ENCODE peak calls at places on chromosomes 1 and 21, in five cellular contexts. One of them, this sample, is unnamed.
A peak's percentile ranks its signal among the peaks of the same experiment; 100 is the strongest.

GRCh38 chr1:162616848-162617247 is 15.4 kb upstream of the DDR2 start:
- DNase-seq in stimulated activated CD8-positive, alpha-beta memory T cell treated with anti-CD3 and anti-CD28 coated beads, Interleukin-4, amount 100 ng/mL, for 48 hours: no peak
- DNase-seq in stimulated activated CD4-positive, alpha-beta T cell treated with anti-CD3 and anti-CD28 coated beads, TNF-alpha, amount 100 ng/mL, for 4 hours: no peak
- DNase-seq in D341Med: no peak
- DNase-seq in OCI-LY7: no peak
- DNase-seq in this sample: no peak

GRCh38 chr21:33025106-33025470 is 647 bp upstream of the OLIG2 start:
- DNase-seq in stimulated activated CD8-positive, alpha-beta memory T cell treated with anti-CD3 and anti-CD28 coated beads, Interleukin-4, amount 100 ng/mL, for 48 hours: peak; percentile 35
- DNase-seq in stimulated activated CD4-positive, alpha-beta T cell treated with anti-CD3 and anti-CD28 coated beads, TNF-alpha, amount 100 ng/mL, for 4 hours: no peak
- DNase-seq in D341Med: no peak
- DNase-seq in OCI-LY7: no peak
- DNase-seq in this sample: no peak

GRCh38 chr1:232684331-232685105 is 54.6 kb upstream of the SIPA1L2 start:
- DNase-seq in stimulated activated CD8-positive, alpha-beta memory T cell treated with anti-CD3 and anti-CD28 coated beads, Interleukin-4, amount 100 ng/mL, for 48 hours: no peak
- DNase-seq in stimulated activated CD4-positive, alpha-beta T cell treated with anti-CD3 and anti-CD28 coated beads, TNF-alpha, amount 100 ng/mL, for 4 hours: no peak
- DNase-seq in D341Med: no peak
- DNase-seq in OCI-LY7: no peak
- DNase-seq in this sample: no peak

GRCh38 chr1:245810181-245810727 is 655.5 kb downstream of the KIF26B start:
- DNase-seq in stimulated activated CD8-positive, alpha-beta memory T cell treated with anti-CD3 and anti-CD28 coated beads, Interleukin-4, amount 100 ng/mL, for 48 hours: no peak
- DNase-seq in stimulated activated CD4-positive, alpha-beta T cell treated with anti-CD3 and anti-CD28 coated beads, TNF-alpha, amount 100 ng/mL, for 4 hours: no peak
- DNase-seq in D341Med: peak; percentile 83
- DNase-seq in OCI-LY7: peak; percentile 49
- DNase-seq in this sample: no peak

GRCh38 chr1:174074757-174075156 is 52.6 kb upstream of the RC3H1 start:
- DNase-seq in stimulated activated CD8-positive, alpha-beta memory T cell treated with anti-CD3 and anti-CD28 coated beads, Interleukin-4, amount 100 ng/mL, for 48 hours: no peak
- DNase-seq in stimulated activated CD4-positive, alpha-beta T cell treated with anti-CD3 and anti-CD28 coated beads, TNF-alpha, amount 100 ng/mL, for 4 hours: no peak
- DNase-seq in D341Med: no peak
- DNase-seq in OCI-LY7: peak; percentile 36
- DNase-seq in this sample: no peak

GRCh38 chr21:36052860-36053766 is 7.2 kb downstream of the SETD4 start:
- DNase-seq in stimulated activated CD8-positive, alpha-beta memory T cell treated with anti-CD3 and anti-CD28 coated beads, Interleukin-4, amount 100 ng/mL, for 48 hours: no peak
- DNase-seq in stimulated activated CD4-positive, alpha-beta T cell treated with anti-CD3 and anti-CD28 coated beads, TNF-alpha, amount 100 ng/mL, for 4 hours: no peak
- DNase-seq in D341Med: no peak
- DNase-seq in OCI-LY7: no peak
- DNase-seq in this sample: no peak

GRCh38 chr1:163399976-163400375 is 78.2 kb downstream of the NUF2 start:
- DNase-seq in stimulated activated CD8-positive, alpha-beta memory T cell treated with anti-CD3 and anti-CD28 coated beads, Interleukin-4, amount 100 ng/mL, for 48 hours: no peak
- DNase-seq in stimulated activated CD4-positive, alpha-beta T cell treated with anti-CD3 and anti-CD28 coated beads, TNF-alpha, amount 100 ng/mL, for 4 hours: no peak
- DNase-seq in D341Med: no peak
- DNase-seq in OCI-LY7: no peak
- DNase-seq in this sample: no peak

GRCh38 chr1:217135987-217136894 is 413.0 kb upstream of the ESRRG start:
- DNase-seq in stimulated activated CD8-positive, alpha-beta memory T cell treated with anti-CD3 and anti-CD28 coated beads, Interleukin-4, amount 100 ng/mL, for 48 hours: no peak
- DNase-seq in stimulated activated CD4-positive, alpha-beta T cell treated with anti-CD3 and anti-CD28 coated beads, TNF-alpha, amount 100 ng/mL, for 4 hours: no peak
- DNase-seq in D341Med: peak; percentile 31
- DNase-seq in OCI-LY7: no peak
- DNase-seq in this sample: no peak

GRCh38 chr1:3017440-3018050 is 3.7 kb upstream of the ACTRT2 start:
- DNase-seq in stimulated activated CD8-positive, alpha-beta memory T cell treated with anti-CD3 and anti-CD28 coated beads, Interleukin-4, amount 100 ng/mL, for 48 hours: no peak
- DNase-seq in stimulated activated CD4-positive, alpha-beta T cell treated with anti-CD3 and anti-CD28 coated beads, TNF-alpha, amount 100 ng/mL, for 4 hours: no peak
- DNase-seq in D341Med: no peak
- DNase-seq in OCI-LY7: no peak
- DNase-seq in this sample: no peak

GRCh38 chr1:40392206-40392605 is 18.7 kb downstream of the SMAP2 start:
- DNase-seq in stimulated activated CD8-positive, alpha-beta memory T cell treated with anti-CD3 and anti-CD28 coated beads, Interleukin-4, amount 100 ng/mL, for 48 hours: no peak
- DNase-seq in stimulated activated CD4-positive, alpha-beta T cell treated with anti-CD3 and anti-CD28 coated beads, TNF-alpha, amount 100 ng/mL, for 4 hours: no peak
- DNase-seq in D341Med: no peak
- DNase-seq in OCI-LY7: no peak
- DNase-seq in this sample: no peak

GRCh38 chr1:234533034-234533571 is 54.1 kb upstream of the TARBP1 start:
- DNase-seq in stimulated activated CD8-positive, alpha-beta memory T cell treated with anti-CD3 and anti-CD28 coated beads, Interleukin-4, amount 100 ng/mL, for 48 hours: no peak
- DNase-seq in stimulated activated CD4-positive, alpha-beta T cell treated with anti-CD3 and anti-CD28 coated beads, TNF-alpha, amount 100 ng/mL, for 4 hours: no peak
- DNase-seq in D341Med: no peak
- DNase-seq in OCI-LY7: no peak
- DNase-seq in this sample: no peak

GRCh38 chr1:158371188-158371953 is 17.7 kb downstream of the CD1E start:
- DNase-seq in stimulated activated CD8-positive, alpha-beta memory T cell treated with anti-CD3 and anti-CD28 coated beads, Interleukin-4, amount 100 ng/mL, for 48 hours: peak; percentile 38
- DNase-seq in stimulated activated CD4-positive, alpha-beta T cell treated with anti-CD3 and anti-CD28 coated beads, TNF-alpha, amount 100 ng/mL, for 4 hours: no peak
- DNase-seq in D341Med: no peak
- DNase-seq in OCI-LY7: no peak
- DNase-seq in this sample: no peak

GRCh38 chr1:25486602-25487001 is 55.9 kb downstream of the MACO1 start:
- DNase-seq in stimulated activated CD8-positive, alpha-beta memory T cell treated with anti-CD3 and anti-CD28 coated beads, Interleukin-4, amount 100 ng/mL, for 48 hours: no peak
- DNase-seq in stimulated activated CD4-positive, alpha-beta T cell treated with anti-CD3 and anti-CD28 coated beads, TNF-alpha, amount 100 ng/mL, for 4 hours: no peak
- DNase-seq in D341Med: no peak
- DNase-seq in OCI-LY7: peak; percentile 15
- DNase-seq in this sample: no peak

GRCh38 chr1:25806418-25806817 is 6.4 kb downstream of the SELENON start:
- DNase-seq in stimulated activated CD8-positive, alpha-beta memory T cell treated with anti-CD3 and anti-CD28 coated beads, Interleukin-4, amount 100 ng/mL, for 48 hours: no peak
- DNase-seq in stimulated activated CD4-positive, alpha-beta T cell treated with anti-CD3 and anti-CD28 coated beads, TNF-alpha, amount 100 ng/mL, for 4 hours: no peak
- DNase-seq in D341Med: no peak
- DNase-seq in OCI-LY7: no peak
- DNase-seq in this sample: no peak

GRCh38 chr1:230661976-230662375 is 19.7 kb downstream of the COG2 start:
- DNase-seq in stimulated activated CD8-positive, alpha-beta memory T cell treated with anti-CD3 and anti-CD28 coated beads, Interleukin-4, amount 100 ng/mL, for 48 hours: no peak
- DNase-seq in stimulated activated CD4-positive, alpha-beta T cell treated with anti-CD3 and anti-CD28 coated beads, TNF-alpha, amount 100 ng/mL, for 4 hours: no peak
- DNase-seq in D341Med: no peak
- DNase-seq in OCI-LY7: no peak
- DNase-seq in this sample: no peak

GRCh38 chr1:239870194-239870593 is 221.5 kb upstream of the FMN2 start:
- DNase-seq in stimulated activated CD8-positive, alpha-beta memory T cell treated with anti-CD3 and anti-CD28 coated beads, Interleukin-4, amount 100 ng/mL, for 48 hours: no peak
- DNase-seq in stimulated activated CD4-positive, alpha-beta T cell treated with anti-CD3 and anti-CD28 coated beads, TNF-alpha, amount 100 ng/mL, for 4 hours: no peak
- DNase-seq in D341Med: no peak
- DNase-seq in OCI-LY7: no peak
- DNase-seq in this sample: no peak

GRCh38 chr1:160884579-160884978 is 401 bp downstream of the ITLN1 start:
- DNase-seq in stimulated activated CD8-positive, alpha-beta memory T cell treated with anti-CD3 and anti-CD28 coated beads, Interleukin-4, amount 100 ng/mL, for 48 hours: no peak
- DNase-seq in stimulated activated CD4-positive, alpha-beta T cell treated with anti-CD3 and anti-CD28 coated beads, TNF-alpha, amount 100 ng/mL, for 4 hours: no peak
- DNase-seq in D341Med: no peak
- DNase-seq in OCI-LY7: peak; percentile 44
- DNase-seq in this sample: no peak

GRCh38 chr1:163090321-163090945 is 21.3 kb downstream of the RGS4 start:
- DNase-seq in stimulated activated CD8-positive, alpha-beta memory T cell treated with anti-CD3 and anti-CD28 coated beads, Interleukin-4, amount 100 ng/mL, for 48 hours: no peak
- DNase-seq in stimulated activated CD4-positive, alpha-beta T cell treated with anti-CD3 and anti-CD28 coated beads, TNF-alpha, amount 100 ng/mL, for 4 hours: no peak
- DNase-seq in D341Med: no peak
- DNase-seq in OCI-LY7: no peak
- DNase-seq in this sample: no peak

GRCh38 chr1:111864862-111865261 is 109.2 kb downstream of the DDX20 start:
- DNase-seq in stimulated activated CD8-positive, alpha-beta memory T cell treated with anti-CD3 and anti-CD28 coated beads, Interleukin-4, amount 100 ng/mL, for 48 hours: no peak
- DNase-seq in stimulated activated CD4-positive, alpha-beta T cell treated with anti-CD3 and anti-CD28 coated beads, TNF-alpha, amount 100 ng/mL, for 4 hours: no peak
- DNase-seq in D341Med: no peak
- DNase-seq in OCI-LY7: peak; percentile 13
- DNase-seq in this sample: no peak

GRCh38 chr1:231544943-231545592 is 16.6 kb downstream of the TSNAX start:
- DNase-seq in stimulated activated CD8-positive, alpha-beta memory T cell treated with anti-CD3 and anti-CD28 coated beads, Interleukin-4, amount 100 ng/mL, for 48 hours: no peak
- DNase-seq in stimulated activated CD4-positive, alpha-beta T cell treated with anti-CD3 and anti-CD28 coated beads, TNF-alpha, amount 100 ng/mL, for 4 hours: no peak
- DNase-seq in D341Med: no peak
- DNase-seq in OCI-LY7: no peak
- DNase-seq in this sample: no peak

GRCh38 chr1:9787702-9788101 is 36.1 kb downstream of the CLSTN1 start:
- DNase-seq in stimulated activated CD8-positive, alpha-beta memory T cell treated with anti-CD3 and anti-CD28 coated beads, Interleukin-4, amount 100 ng/mL, for 48 hours: peak; percentile 64
- DNase-seq in stimulated activated CD4-positive, alpha-beta T cell treated with anti-CD3 and anti-CD28 coated beads, TNF-alpha, amount 100 ng/mL, for 4 hours: peak; percentile 26
- DNase-seq in D341Med: no peak
- DNase-seq in OCI-LY7: peak; percentile 91
- DNase-seq in this sample: peak; percentile 27

GRCh38 chr1:108896160-108897150 is 19.7 kb downstream of the GPSM2 start:
- DNase-seq in stimulated activated CD8-positive, alpha-beta memory T cell treated with anti-CD3 and anti-CD28 coated beads, Interleukin-4, amount 100 ng/mL, for 48 hours: no peak
- DNase-seq in stimulated activated CD4-positive, alpha-beta T cell treated with anti-CD3 and anti-CD28 coated beads, TNF-alpha, amount 100 ng/mL, for 4 hours: no peak
- DNase-seq in D341Med: no peak
- DNase-seq in OCI-LY7: no peak
- DNase-seq in this sample: no peak

GRCh38 chr1:243601720-243602119 is 248.3 kb downstream of the AKT3 start:
- DNase-seq in stimulated activated CD8-positive, alpha-beta memory T cell treated with anti-CD3 and anti-CD28 coated beads, Interleukin-4, amount 100 ng/mL, for 48 hours: no peak
- DNase-seq in stimulated activated CD4-positive, alpha-beta T cell treated with anti-CD3 and anti-CD28 coated beads, TNF-alpha, amount 100 ng/mL, for 4 hours: no peak
- DNase-seq in D341Med: no peak
- DNase-seq in OCI-LY7: no peak
- DNase-seq in this sample: no peak

GRCh38 chr1:184387069-184387870 is 441 bp downstream of the C1orf21 start:
- DNase-seq in stimulated activated CD8-positive, alpha-beta memory T cell treated with anti-CD3 and anti-CD28 coated beads, Interleukin-4, amount 100 ng/mL, for 48 hours: peak; percentile 50
- DNase-seq in stimulated activated CD4-positive, alpha-beta T cell treated with anti-CD3 and anti-CD28 coated beads, TNF-alpha, amount 100 ng/mL, for 4 hours: no peak
- DNase-seq in D341Med: peak; percentile 80
- DNase-seq in OCI-LY7: no peak
- DNase-seq in this sample: peak; percentile 73

GRCh38 chr1:98157524-98158293 is 236.9 kb upstream of the DPYD start:
- DNase-seq in stimulated activated CD8-positive, alpha-beta memory T cell treated with anti-CD3 and anti-CD28 coated beads, Interleukin-4, amount 100 ng/mL, for 48 hours: no peak
- DNase-seq in stimulated activated CD4-positive, alpha-beta T cell treated with anti-CD3 and anti-CD28 coated beads, TNF-alpha, amount 100 ng/mL, for 4 hours: no peak
- DNase-seq in D341Med: no peak
- DNase-seq in OCI-LY7: no peak
- DNase-seq in this sample: no peak

GRCh38 chr1:177346960-177347359 is 176.2 kb downstream of the BRINP2 start:
- DNase-seq in stimulated activated CD8-positive, alpha-beta memory T cell treated with anti-CD3 and anti-CD28 coated beads, Interleukin-4, amount 100 ng/mL, for 48 hours: no peak
- DNase-seq in stimulated activated CD4-positive, alpha-beta T cell treated with anti-CD3 and anti-CD28 coated beads, TNF-alpha, amount 100 ng/mL, for 4 hours: no peak
- DNase-seq in D341Med: no peak
- DNase-seq in OCI-LY7: no peak
- DNase-seq in this sample: no peak

GRCh38 chr1:88549536-88549935 is 134.5 kb upstream of the PKN2 start:
- DNase-seq in stimulated activated CD8-positive, alpha-beta memory T cell treated with anti-CD3 and anti-CD28 coated beads, Interleukin-4, amount 100 ng/mL, for 48 hours: no peak
- DNase-seq in stimulated activated CD4-positive, alpha-beta T cell treated with anti-CD3 and anti-CD28 coated beads, TNF-alpha, amount 100 ng/mL, for 4 hours: no peak
- DNase-seq in D341Med: no peak
- DNase-seq in OCI-LY7: no peak
- DNase-seq in this sample: no peak

GRCh38 chr1:233406339-233406960 is 78.9 kb downstream of the MAP3K21 start:
- DNase-seq in stimulated activated CD8-positive, alpha-beta memory T cell treated with anti-CD3 and anti-CD28 coated beads, Interleukin-4, amount 100 ng/mL, for 48 hours: no peak
- DNase-seq in stimulated activated CD4-positive, alpha-beta T cell treated with anti-CD3 and anti-CD28 coated beads, TNF-alpha, amount 100 ng/mL, for 4 hours: no peak
- DNase-seq in D341Med: no peak
- DNase-seq in OCI-LY7: no peak
- DNase-seq in this sample: no peak

GRCh38 chr1:55600243-55600642 is 385.1 kb upstream of the USP24 start:
- DNase-seq in stimulated activated CD8-positive, alpha-beta memory T cell treated with anti-CD3 and anti-CD28 coated beads, Interleukin-4, amount 100 ng/mL, for 48 hours: no peak
- DNase-seq in stimulated activated CD4-positive, alpha-beta T cell treated with anti-CD3 and anti-CD28 coated beads, TNF-alpha, amount 100 ng/mL, for 4 hours: no peak
- DNase-seq in D341Med: no peak
- DNase-seq in OCI-LY7: no peak
- DNase-seq in this sample: no peak

GRCh38 chr1:42014823-42015222 is 96.1 kb upstream of the HIVEP3 start:
- DNase-seq in stimulated activated CD8-positive, alpha-beta memory T cell treated with anti-CD3 and anti-CD28 coated beads, Interleukin-4, amount 100 ng/mL, for 48 hours: no peak
- DNase-seq in stimulated activated CD4-positive, alpha-beta T cell treated with anti-CD3 and anti-CD28 coated beads, TNF-alpha, amount 100 ng/mL, for 4 hours: no peak
- DNase-seq in D341Med: no peak
- DNase-seq in OCI-LY7: no peak
- DNase-seq in this sample: no peak